ENCODE peak calls at places on chromosomes 11 and 22, in seven cellular contexts. G is T1000; E is A673; O is stimulated activated naive CD8-positive, alpha-beta T cell treated with anti-CD3 and anti-CD28 coated beads, Interleukin-15, amount 100 ng/mL, for 72 hours; D is EH; C is RPMI8226; F is thoracic aorta. S is an unnamed sample.
A peak's percentile ranks its signal among the peaks of the same experiment; 100 is the strongest.

GRCh38 chr22:39176067-39176621 is 23.7 kb upstream of the CBX7 start:
- DNase-seq in G (peak; percentile 54), F (no peak), E (no peak), C (no peak), D (peak; percentile 93), O (no peak), S (peak; percentile 69)

GRCh38 chr22:21951931-21952465 is 650 bp downstream of the PPM1F start:
- DNase-seq in C (no peak), D (peak; percentile 58), F (no peak), G (no peak), E (no peak), O (peak; percentile 34), S (peak; percentile 30)

GRCh38 chr11:64276653-64277431 is 7.6 kb downstream of the BAD start:
- DNase-seq in F (no peak), G (peak; percentile 94), O (no peak), D (peak; percentile 48), C (no peak), E (no peak), S (no peak)

GRCh38 chr11:116931206-116931953 is 94.0 kb upstream of the APOA1 start:
- DNase-seq in G (no peak), O (peak; percentile 44), E (peak; percentile 65), F (no peak), C (no peak), D (no peak), S (no peak)

GRCh38 chr11:27934830-27935145 is 173.2 kb downstream of the KIF18A start:
- DNase-seq in C (no peak), G (peak; percentile 72), O (no peak), E (peak; percentile 90), D (peak; percentile 98), F (no peak), S (peak; percentile 96)

GRCh38 chr11:75627879-75628668 is 40.8 kb downstream of the MAP6 start:
- DNase-seq in G (no peak), C (no peak), F (no peak), O (no peak), E (no peak), D (peak; percentile 54), S (no peak)

GRCh38 chr11:61361237-61361636 is 445 bp downstream of the CYB561A3 start:
- DNase-seq in G (no peak), C (no peak), D (no peak), E (no peak), O (no peak), F (no peak), S (no peak)

GRCh38 chr22:25437414-25438160 is 126.9 kb upstream of the GRK3 start:
- DNase-seq in F (no peak), C (no peak), O (no peak), G (no peak), E (no peak), D (no peak), S (no peak)

GRCh38 chr22:28710889-28711285 is 30.7 kb downstream of the CHEK2 start:
- DNase-seq in E (peak; percentile 31), G (no peak), D (peak; percentile 11), O (no peak), F (no peak), C (no peak), S (no peak)

GRCh38 chr22:35446365-35446764 is 46.4 kb downstream of the MCM5 start:
- DNase-seq in C (no peak), D (peak; percentile 86), G (peak; percentile 70), F (no peak), O (no peak), E (no peak), S (peak; percentile 86)

GRCh38 chr11:128409476-128409875 is 177.9 kb downstream of the ETS1 start:
- DNase-seq in F (no peak), O (no peak), D (peak; percentile 71), C (peak; percentile 10), E (no peak), G (no peak), S (peak; percentile 58)

GRCh38 chr22:17243524-17243923 is 24.3 kb upstream of the ADA2 start:
- DNase-seq in C (peak; percentile 6), D (no peak), G (no peak), E (no peak), O (peak; percentile 24), F (no peak), S (no peak)

GRCh38 chr11:45658292-45658991 is 7.0 kb downstream of the CHST1 start:
- DNase-seq in D (peak; percentile 79), F (peak; percentile 33), E (no peak), G (no peak), C (no peak), O (no peak), S (peak; percentile 18)

GRCh38 chr11:102469196-102469821 is 16.7 kb upstream of the TMEM123 start:
- DNase-seq in E (no peak), G (no peak), O (no peak), F (no peak), C (no peak), D (peak; percentile 79), S (peak; percentile 56)

GRCh38 chr11:12075822-12076821 is 34.3 kb upstream of the MICAL2 start:
- DNase-seq in E (no peak), G (peak; percentile 79), O (no peak), C (no peak), D (peak; percentile 100), F (peak; percentile 61), S (peak; percentile 100)

GRCh38 chr11:100788561-100788960 is 101.5 kb downstream of the ARHGAP42 start:
- DNase-seq in D (no peak), F (no peak), O (no peak), G (no peak), C (no peak), E (no peak), S (no peak)

GRCh38 chr22:49476800-49477400 is 350.8 kb downstream of the BRD1 start:
- DNase-seq in O (no peak), G (no peak), E (no peak), F (no peak), D (no peak), C (no peak), S (no peak)

GRCh38 chr11:61541568-61541967 is 33.0 kb downstream of the LRRC10B start:
- DNase-seq in O (no peak), E (no peak), F (no peak), C (peak; percentile 70), D (peak; percentile 70), G (no peak), S (peak; percentile 23)

GRCh38 chr11:1844221-1845094 is 5.7 kb downstream of the TNNI2 start:
- DNase-seq in C (no peak), D (peak; percentile 19), G (no peak), O (peak; percentile 56), F (no peak), E (no peak), S (no peak)

GRCh38 chr22:46367707-46368191 is 32.2 kb downstream of the TRMU start:
- DNase-seq in O (peak; percentile 72), E (peak; percentile 61), D (peak; percentile 63), G (no peak), F (no peak), C (peak; percentile 85), S (peak; percentile 39)

GRCh38 chr11:876550-876949 is 33.9 kb downstream of the TSPAN4 start:
- DNase-seq in O (no peak), F (no peak), G (no peak), D (no peak), E (no peak), C (no peak), S (no peak)

GRCh38 chr22:32987081-32987631 is 71.0 kb downstream of the SYN3 start:
- DNase-seq in E (peak; percentile 37), F (no peak), O (no peak), G (no peak), C (no peak), D (peak; percentile 11), S (no peak)

GRCh38 chr11:75465701-75466531 is 32.9 kb upstream of the KLHL35 start:
- DNase-seq in O (no peak), E (no peak), C (no peak), G (no peak), D (peak; percentile 81), F (no peak), S (peak; percentile 35)

GRCh38 chr11:60895687-60896086 is 10.7 kb downstream of the PRPF19 start:
- DNase-seq in F (no peak), D (no peak), C (no peak), O (no peak), E (no peak), G (no peak), S (no peak)

GRCh38 chr22:40922484-40923303 is 28.5 kb upstream of the RBX1 start:
- DNase-seq in E (peak; percentile 71), O (peak; percentile 14), G (no peak), D (peak; percentile 71), F (no peak), C (peak; percentile 66), S (peak; percentile 69)

GRCh38 chr22:49601614-49602321 is 225.9 kb downstream of the BRD1 start:
- DNase-seq in F (no peak), D (no peak), E (no peak), O (no peak), G (no peak), C (no peak), S (no peak)

GRCh38 chr11:105611837-105612480 is 2.1 kb downstream of the GRIA4 start:
- DNase-seq in D (no peak), G (no peak), E (no peak), O (no peak), F (no peak), C (peak; percentile 66), S (no peak)

GRCh38 chr11:75275581-75275980 is 35.0 kb downstream of the TPBGL start:
- DNase-seq in G (no peak), E (no peak), D (no peak), O (peak; percentile 43), F (no peak), C (peak; percentile 67), S (no peak)

GRCh38 chr11:2314525-2315394 is 12.9 kb downstream of the TSPAN32 start:
- DNase-seq in D (peak; percentile 85), E (peak; percentile 81), C (no peak), F (peak; percentile 82), O (no peak), G (no peak), S (no peak)

GRCh38 chr22:42820075-42820763 is 36.9 kb downstream of the ARFGAP3 start:
- DNase-seq in F (no peak), C (peak; percentile 7), O (no peak), G (no peak), D (peak; percentile 90), E (peak; percentile 43), S (peak; percentile 92)